ENCODE peak calls at places on chromosomes 4 and X, in ten cellular contexts. M is adipocyte; G is HL-60; L is activated naive CD4-positive, alpha-beta T cell treated with Interleukin-2 at 50 U/mL for 16 hours; A is breast epithelium; C is NCI-H748 treated with DMSO at 0.1 percent for 48 hours; S is NCI-H510A treated with DMSO at 0.1 percent for 48 hours; F is pancreas; X is GM04503; P is stimulated activated CD4-positive, alpha-beta T cell treated with anti-CD3 and anti-CD28 coated beads, Interleukin-2, amount 100 ng/mL, for 24 hours. H is an unnamed sample.

GRCh38 chr4:35986537-35986936 is 257.8 kb downstream of the ARAP2 start:
- DNase-seq in M (no peak), G (no peak), L (no peak), A (no peak), C (no peak), S (no peak), F (no peak), X (no peak), P (no peak), H (no peak)

GRCh38 chr4:169615467-169616106 is 3.2 kb upstream of the NEK1 start:
- DNase-seq in M (no peak), G (no peak), L (peak; percentile 19), A (no peak), C (no peak), S (no peak), F (no peak), X (no peak), P (peak; percentile 14), H (no peak)

GRCh38 chr4:140851032-140851636 is 94.9 kb upstream of the TBC1D9 start:
- DNase-seq in M (peak; percentile 88), G (peak; percentile 28), L (no peak), A (no peak), C (peak; percentile 60), S (peak; percentile 53), F (peak; percentile 52), X (no peak), P (no peak), H (peak; percentile 78)

GRCh38 chr4:152581536-152582160 is 45.8 kb upstream of the FBXW7 start:
- DNase-seq in M (no peak), G (no peak), L (no peak), A (no peak), C (no peak), S (no peak), F (no peak), X (no peak), P (no peak), H (no peak)

GRCh38 chrX:143988356-143988755 is 104.5 kb downstream of the UBE2NL start:
- DNase-seq in M (no peak), G (no peak), L (no peak), A (no peak), C (no peak), S (no peak), F (no peak), X (no peak), P (no peak), H (peak; percentile 0)

GRCh38 chr4:3527914-3528876 is 4.0 kb downstream of the LRPAP1 start:
- DNase-seq in M (no peak), G (no peak), L (no peak), A (no peak), C (no peak), S (no peak), F (no peak), X (no peak), P (no peak), H (no peak)

GRCh38 chr4:77818667-77819408 is at the start of gene CNOT6L:
- DNase-seq in M (peak; percentile 93), G (peak; percentile 40), L (peak; percentile 87), A (peak; percentile 67), C (peak; percentile 36), S (peak; percentile 64), F (peak; percentile 73), X (no peak), P (peak; percentile 77), H (peak; percentile 72)

GRCh38 chr4:64230709-64231310 is 178.4 kb downstream of the TECRL start:
- DNase-seq in M (no peak), G (peak; percentile 14), L (no peak), A (no peak), C (no peak), S (no peak), F (no peak), X (no peak), P (no peak), H (peak; percentile 6)

GRCh38 chr4:103496800-103497199 is 223.0 kb downstream of the TACR3 start:
- DNase-seq in M (no peak), G (no peak), L (no peak), A (no peak), C (no peak), S (no peak), F (no peak), X (no peak), P (no peak), H (no peak)

GRCh38 chr4:161254375-161254774 is 909.4 kb downstream of the FSTL5 start:
- DNase-seq in M (no peak), G (no peak), L (no peak), A (no peak), C (no peak), S (no peak), F (no peak), X (no peak), P (no peak), H (no peak)

GRCh38 chr4:41611881-41612871 is 74.2 kb downstream of the LIMCH1 start:
- DNase-seq in M (peak; percentile 39), G (no peak), L (no peak), A (no peak), C (peak; percentile 48), S (peak; percentile 42), F (peak; percentile 49), X (peak; percentile 24), P (no peak), H (peak; percentile 51)

GRCh38 chr4:123785515-123785914 is 388.9 kb downstream of the SPRY1 start:
- DNase-seq in M (peak; percentile 87), G (no peak), L (no peak), A (no peak), C (no peak), S (no peak), F (peak; percentile 12), X (peak; percentile 95), P (no peak), H (peak; percentile 96)

GRCh38 chr4:7412586-7412975 is 22.1 kb downstream of the PSAPL1 start:
- DNase-seq in M (no peak), G (no peak), L (no peak), A (peak; percentile 20), C (no peak), S (no peak), F (no peak), X (no peak), P (no peak), H (no peak)

GRCh38 chr4:27327421-27328181 is 467.0 kb downstream of the STIM2 start:
- DNase-seq in M (no peak), G (no peak), L (no peak), A (no peak), C (no peak), S (no peak), F (no peak), X (no peak), P (no peak), H (no peak)

GRCh38 chr4:7183161-7183560 is 9.2 kb upstream of the SORCS2 start:
- DNase-seq in M (no peak), G (no peak), L (no peak), A (peak; percentile 27), C (no peak), S (no peak), F (no peak), X (no peak), P (peak; percentile 21), H (no peak)

GRCh38 chr4:1009647-1010521 is 1.5 kb upstream of the FGFRL1 start:
- DNase-seq in M (peak; percentile 87), G (no peak), L (peak; percentile 71), A (peak; percentile 74), C (no peak), S (no peak), F (peak; percentile 80), X (no peak), P (peak; percentile 73), H (peak; percentile 56)

GRCh38 chr4:119498520-119498919 is 130.1 kb downstream of the PDE5A start:
- DNase-seq in M (peak; percentile 53), G (no peak), L (no peak), A (no peak), C (no peak), S (peak; percentile 83), F (peak; percentile 7), X (no peak), P (no peak), H (peak; percentile 72)

GRCh38 chr4:155960522-155960921 is 6.9 kb upstream of the CTSO start:
- DNase-seq in M (no peak), G (no peak), L (no peak), A (no peak), C (peak; percentile 47), S (no peak), F (no peak), X (peak; percentile 47), P (no peak), H (peak; percentile 82)

GRCh38 chrX:1578511-1579173 is 12.8 kb upstream of the AKAP17A start:
- DNase-seq in M (no peak), G (no peak), L (no peak), A (no peak), C (no peak), S (no peak), F (no peak), X (no peak), P (no peak), H (no peak)

GRCh38 chrX:115047715-115048114 is 30.3 kb upstream of the IL13RA2 start:
- DNase-seq in M (peak; percentile 20), G (no peak), L (no peak), A (no peak), C (no peak), S (no peak), F (no peak), X (no peak), P (no peak), H (no peak)

GRCh38 chrX:21004835-21005234 is 369.4 kb upstream of the CNKSR2 start:
- DNase-seq in M (no peak), G (no peak), L (no peak), A (no peak), C (no peak), S (no peak), F (no peak), X (no peak), P (no peak), H (peak; percentile 10)

GRCh38 chr4:3828546-3828945 is 62.4 kb downstream of the ADRA2C start:
- DNase-seq in M (no peak), G (no peak), L (no peak), A (no peak), C (no peak), S (no peak), F (no peak), X (no peak), P (no peak), H (no peak)

GRCh38 chrX:129522184-129523059 is 868 bp downstream of the SMARCA1 start:
- DNase-seq in M (peak; percentile 87), G (no peak), L (no peak), A (peak; percentile 52), C (peak; percentile 21), S (peak; percentile 28), F (peak; percentile 46), X (no peak), P (peak; percentile 6), H (peak; percentile 54)

GRCh38 chr4:53477666-53478065 is 100.2 kb downstream of the FIP1L1 start:
- DNase-seq in M (no peak), G (no peak), L (no peak), A (no peak), C (no peak), S (no peak), F (no peak), X (no peak), P (no peak), H (no peak)